ENCODE peak calls at places on chromosomes 16 and 17, in four cellular contexts. L, C, H and X are unnamed samples.

GRCh38 chr16:29748077-29748759 is 2.4 kb upstream of the C16orf54 start:
- DNase-seq in L (no peak), C (no peak), H (no peak), X (no peak)

GRCh38 chr17:6536566-6537065 is 19.7 kb downstream of the PITPNM3 start:
- DNase-seq in L (peak), C (no peak), H (no peak), X (no peak)

GRCh38 chr16:81817789-81818304 is 38.8 kb downstream of the PLCG2 start:
- DNase-seq in L (no peak), C (no peak), H (no peak), X (no peak)

GRCh38 chr16:67673712-67674580 is 7.3 kb downstream of the C16orf86 start:
- DNase-seq in L (peak), C (no peak), H (peak), X (no peak)

GRCh38 chr16:46918905-46919792 is 35.0 kb downstream of the GPT2 start:
- DNase-seq in L (no peak), C (no peak), H (no peak), X (no peak)

GRCh38 chr16:2091722-2092620 is 43.7 kb downstream of the PKD1 start:
- DNase-seq in L (no peak), C (no peak), H (no peak), X (no peak)

GRCh38 chr16:10126686-10127085 is 55.5 kb downstream of the GRIN2A start:
- DNase-seq in L (peak), C (no peak), H (no peak), X (no peak)

GRCh38 chr16:54927125-54928015 is 3.3 kb upstream of the IRX5 start:
- DNase-seq in L (no peak), C (no peak), H (no peak), X (peak)

GRCh38 chr16:58499615-58500328 is at the start of gene NDRG4:
- DNase-seq in L (peak), C (peak), H (no peak), X (peak)

GRCh38 chr17:67511012-67511411 is 133.9 kb downstream of the PITPNC1 start:
- DNase-seq in L (no peak), C (no peak), H (no peak), X (no peak)

GRCh38 chr17:73719588-73720071 is 75.4 kb upstream of the SDK2 start:
- DNase-seq in L (no peak), C (peak), H (no peak), X (no peak)

GRCh38 chr16:6153901-6154300 is 1056.3 kb upstream of the EEF2KMT start:
- DNase-seq in L (no peak), C (no peak), H (no peak), X (no peak)

GRCh38 chr17:50572541-50572940 is 12.0 kb downstream of the CACNA1G start:
- DNase-seq in L (no peak), C (no peak), H (no peak), X (no peak)

GRCh38 chr17:28018439-28019070 is 23.9 kb upstream of the NLK start:
- DNase-seq in L (no peak), C (no peak), H (no peak), X (peak)

GRCh38 chr17:41784207-41784744 is 2.2 kb downstream of the JUP start:
- DNase-seq in L (peak), C (no peak), H (peak), X (peak)

GRCh38 chr17:15996322-15996721 is 3.2 kb downstream of the ZSWIM7 start:
- DNase-seq in L (no peak), C (no peak), H (no peak), X (no peak)

GRCh38 chr16:24499193-24499814 is 40.1 kb upstream of the RBBP6 start:
- DNase-seq in L (no peak), C (peak), H (peak), X (peak)

GRCh38 chr17:32495347-32496253 is 8.8 kb downstream of the CDK5R1 start:
- DNase-seq in L (no peak), C (no peak), H (no peak), X (no peak)

GRCh38 chr16:57802635-57803412 is 533 bp upstream of the KIFC3 start:
- DNase-seq in L (no peak), C (peak), H (no peak), X (peak)

GRCh38 chr16:3542153-3542550 is 35.1 kb downstream of the NLRC3 start:
- DNase-seq in L (no peak), C (no peak), H (no peak), X (no peak)

GRCh38 chr16:49067776-49068175 is 213.9 kb downstream of the CBLN1 start:
- DNase-seq in L (no peak), C (no peak), H (no peak), X (no peak)

GRCh38 chr17:80441133-80441578 is 26.2 kb downstream of the ENDOV start:
- DNase-seq in L (no peak), C (no peak), H (peak), X (peak)

GRCh38 chr17:48382989-48383388 is 47.0 kb downstream of the SKAP1 start:
- DNase-seq in L (no peak), C (no peak), H (no peak), X (no peak)

GRCh38 chr17:44924107-44924544 is 8.8 kb upstream of the GFAP start:
- DNase-seq in L (no peak), C (peak), H (no peak), X (no peak)

GRCh38 chr17:10457952-10458351 is 11.4 kb downstream of the MYH4 start:
- DNase-seq in L (no peak), C (no peak), H (no peak), X (no peak)

GRCh38 chr17:79942591-79943353 is 92.9 kb downstream of the TBC1D16 start:
- DNase-seq in L (peak), C (no peak), H (peak), X (no peak)

GRCh38 chr17:37802712-37803416 is 58.0 kb upstream of the HNF1B start:
- DNase-seq in L (no peak), C (no peak), H (no peak), X (no peak)

GRCh38 chr17:8062807-8063483 is 24.1 kb downstream of the ALOX15B start:
- DNase-seq in L (no peak), C (no peak), H (no peak), X (no peak)

GRCh38 chr17:55420776-55421178 is 858 bp downstream of the MMD start:
- DNase-seq in L (peak), C (peak), H (no peak), X (no peak)

GRCh38 chr17:43998552-43998951 is 5.9 kb upstream of the NAGS start:
- DNase-seq in L (no peak), C (no peak), H (no peak), X (peak)

GRCh38 chr16:19885456-19886060 is 910 bp upstream of the GPRC5B start:
- DNase-seq in L (no peak), C (no peak), H (no peak), X (no peak)

GRCh38 chr17:76540381-76541300 is 797 bp downstream of the PRCD start:
- DNase-seq in L (peak), C (peak), H (no peak), X (peak)

GRCh38 chr16:11056090-11056988 is 112.0 kb downstream of the CLEC16A start:
- DNase-seq in L (no peak), C (no peak), H (no peak), X (peak)

GRCh38 chr16:7113949-7114348 is 218.7 kb upstream of the RBFOX1 start:
- DNase-seq in L (no peak), C (no peak), H (no peak), X (no peak)

GRCh38 chr17:80774643-80775281 is 216.9 kb upstream of the CHMP6 start:
- DNase-seq in L (peak), C (no peak), H (peak), X (no peak)

GRCh38 chr16:89491238-89491869 is 993 bp upstream of the ANKRD11 start:
- DNase-seq in L (no peak), C (no peak), H (no peak), X (no peak)

DNA sequence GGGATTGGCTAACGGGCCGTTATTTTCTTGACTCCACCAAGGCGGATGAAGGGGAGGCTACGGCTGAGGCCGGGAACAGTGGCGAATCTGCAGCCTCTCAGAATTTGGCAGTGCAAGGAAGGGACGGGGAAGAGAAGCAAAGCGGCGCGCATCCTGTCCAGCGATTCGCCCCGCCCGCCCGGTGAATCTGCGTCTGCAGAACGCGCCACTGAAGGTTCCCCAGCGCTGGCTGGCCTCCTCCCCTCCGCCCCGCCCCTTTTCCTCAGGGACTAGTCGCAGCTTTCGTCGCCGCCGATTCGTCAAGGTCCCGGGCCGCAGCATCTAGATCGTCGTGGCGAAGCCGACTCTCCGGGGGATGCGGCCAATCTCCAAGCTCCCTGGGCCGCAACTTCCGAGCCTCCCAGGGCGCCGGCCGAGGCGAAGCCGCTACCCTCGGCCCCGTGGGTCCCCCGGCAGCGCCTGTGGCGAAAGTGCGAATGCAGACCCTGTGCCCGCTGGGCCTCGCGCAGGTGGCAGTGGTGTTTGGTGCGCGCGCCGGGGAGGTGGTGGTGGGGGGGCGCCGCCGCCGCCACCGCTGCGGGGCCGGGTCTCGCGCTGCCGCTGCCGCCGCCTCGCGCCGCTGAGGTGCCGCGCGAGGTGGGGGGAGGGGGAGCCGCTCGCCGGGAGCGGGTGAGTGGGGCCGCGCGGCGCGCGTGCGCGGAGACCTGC is at the start of gene SETD1A:
- DNase-seq in L (peak), C (peak), H (peak), X (peak)
- TF ChIP-seq CTCF in L (peak), C (no peak), H (no peak), X (no peak)

GRCh38 chr17:56985371-56986162 is 7.6 kb downstream of the SCPEP1 start:
- DNase-seq in L (no peak), C (no peak), H (peak), X (no peak)
- H3K4me3 ChIP-seq in L (no peak), C (no peak), H (peak), X (no peak)

GRCh38 chr17:17890773-17891759 is 54.3 kb upstream of the SREBF1 start:
- DNase-seq in L (no peak), C (peak), H (no peak), X (peak)
- TF ChIP-seq CTCF in L (peak), C (peak), H (peak), X (peak)

GRCh38 chr16:17330019-17330570 is 140.7 kb downstream of the XYLT1 start:
- DNase-seq in L (no peak), C (no peak), H (no peak), X (no peak)

GRCh38 chr16:17327671-17328335 is 143.0 kb downstream of the XYLT1 start:
- DNase-seq in L (no peak), C (no peak), H (no peak), X (no peak)

GRCh38 chr16:17331071-17331521 is 139.7 kb downstream of the XYLT1 start:
- DNase-seq in L (peak), C (no peak), H (no peak), X (no peak)

GRCh38 chr16:17329412-17329811 is 141.3 kb downstream of the XYLT1 start:
- DNase-seq in L (no peak), C (no peak), H (no peak), X (no peak)

GRCh38 chr16:17328971-17329370 is 141.8 kb downstream of the XYLT1 start:
- DNase-seq in L (peak), C (no peak), H (no peak), X (no peak)
- H3K4me3 ChIP-seq in L (no peak), C (no peak), H (no peak), X (no peak)

DNA sequence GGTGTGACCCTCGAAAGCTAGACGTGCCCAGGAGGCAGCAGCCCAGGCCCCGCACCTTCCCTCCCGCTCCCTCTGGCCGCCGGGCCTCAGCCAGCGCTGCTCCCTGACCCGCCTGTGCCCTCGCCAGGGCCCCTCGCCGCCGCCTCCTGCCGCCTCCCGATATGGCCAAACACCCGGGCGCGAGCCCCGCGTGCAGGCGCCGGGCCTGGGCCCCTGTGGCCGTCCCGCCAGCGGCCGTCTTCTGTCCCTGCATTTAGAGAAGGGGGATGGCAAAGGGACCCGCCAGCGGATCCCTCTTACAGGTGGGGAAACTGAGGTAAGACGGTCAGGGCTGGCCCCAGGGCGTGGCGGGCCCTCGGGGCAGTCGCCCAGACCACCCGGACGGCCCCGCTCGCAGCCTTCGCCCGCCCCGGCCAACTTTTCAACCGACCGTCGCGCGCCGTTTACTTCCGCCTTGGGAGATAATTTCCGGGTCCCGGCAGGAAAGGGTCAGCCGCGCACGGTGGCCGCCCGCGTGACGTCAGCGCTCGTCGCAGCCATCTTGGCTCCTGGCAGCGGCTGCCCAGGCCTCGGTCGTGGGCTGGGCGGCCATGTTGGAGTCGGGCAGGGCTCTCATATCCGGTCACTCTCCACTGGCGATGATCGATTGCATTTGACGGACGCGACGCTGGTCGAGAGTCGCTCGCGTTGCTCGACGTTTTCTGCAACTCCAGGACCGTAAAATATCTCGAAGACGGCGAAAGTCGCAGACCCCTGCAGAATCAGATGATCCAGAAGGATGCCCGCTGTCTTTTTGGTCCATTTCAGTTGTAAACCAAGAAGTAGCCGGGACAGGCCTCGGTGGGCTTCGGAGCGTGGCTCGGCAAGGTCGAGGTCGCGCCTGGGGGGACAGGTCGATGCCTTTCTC is 7.1 kb upstream of the GNG13 start:
- DNase-seq in L (peak), C (peak), H (peak), X (peak)
- TF ChIP-seq CTCF in L (no peak), C (no peak), H (no peak), X (no peak)

DNA sequence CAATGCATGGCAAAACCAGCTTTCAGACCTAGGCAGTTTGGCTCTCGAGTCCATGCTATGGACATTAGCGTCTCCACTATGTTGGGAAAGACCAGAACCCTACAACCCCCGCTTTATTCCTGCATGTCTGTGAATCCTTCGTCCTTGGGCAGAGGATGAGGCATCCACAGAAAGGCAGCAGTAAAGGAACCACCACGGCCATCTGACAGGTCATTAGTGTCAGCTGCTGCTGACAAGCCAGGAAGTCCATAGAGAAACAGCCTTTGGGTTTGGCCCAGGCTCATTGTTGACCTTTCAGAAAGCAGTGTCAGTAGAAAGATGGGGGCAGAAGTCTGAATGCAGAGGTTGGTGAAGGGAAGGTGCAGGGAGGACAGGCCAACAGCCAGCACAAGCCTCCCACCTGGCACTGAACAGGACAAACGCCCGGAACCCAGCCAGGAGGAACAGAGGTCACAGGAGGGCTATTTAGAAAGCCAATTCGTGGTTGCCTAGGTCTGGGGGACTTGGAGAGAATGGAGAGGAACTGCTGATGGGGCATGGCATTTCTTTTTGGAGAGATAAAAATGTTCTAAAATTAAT is 105.8 kb downstream of the VAT1L start:
- DNase-seq in L (no peak), C (no peak), H (no peak), X (no peak)
- H3K4me3 ChIP-seq in L (no peak), C (no peak), H (no peak), X (no peak)

GRCh38 chr17:78422267-78422605 is 43.8 kb downstream of the PGS1 start:
- DNase-seq in L (no peak), C (no peak), H (no peak), X (no peak)
- TF ChIP-seq CTCF in L (no peak), C (no peak), H (no peak), X (no peak)

GRCh38 chr17:78734841-78735641 is 47.0 kb downstream of the CYTH1 start:
- DNase-seq in L (no peak), C (no peak), H (no peak), X (no peak)

GRCh38 chr17:78736526-78737079 is 45.5 kb downstream of the CYTH1 start:
- DNase-seq in L (peak), C (no peak), H (peak), X (peak)

GRCh38 chr17:78737332-78737731 is 44.7 kb downstream of the CYTH1 start:
- DNase-seq in L (no peak), C (no peak), H (no peak), X (peak)

GRCh38 chr17:78738245-78738644 is 43.8 kb downstream of the CYTH1 start:
- DNase-seq in L (peak), C (no peak), H (no peak), X (no peak)

DNA sequence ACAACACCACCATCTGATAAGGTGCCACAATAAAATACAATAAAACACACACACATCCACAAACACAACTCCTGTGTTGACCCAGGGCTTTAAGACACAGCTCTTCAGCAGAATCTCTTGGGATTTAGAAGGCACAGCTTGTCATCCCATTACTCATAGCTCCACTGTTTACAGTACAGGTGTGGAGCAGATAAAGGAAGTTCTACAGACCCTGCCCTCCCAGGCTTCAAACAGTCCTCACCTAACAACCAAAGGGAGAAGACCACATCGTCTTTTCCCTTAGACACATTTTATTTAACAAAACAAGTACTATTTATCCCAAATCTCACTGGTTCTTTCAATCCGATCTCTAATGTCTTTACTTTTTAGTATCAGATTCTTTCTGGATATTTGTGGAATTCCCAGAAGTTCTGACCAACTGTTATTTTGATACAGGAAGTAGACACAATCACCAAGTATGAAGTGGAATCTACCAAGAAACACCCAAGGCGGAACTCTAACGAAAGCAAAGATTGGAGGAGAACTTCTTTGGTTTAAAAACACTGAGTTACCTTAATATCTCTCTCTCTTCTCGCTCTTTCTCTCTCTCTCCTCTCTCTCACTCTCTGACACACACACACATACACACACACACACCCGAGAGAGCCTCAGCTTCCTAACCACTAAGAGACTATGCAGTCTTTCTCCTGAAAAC is 46.1 kb downstream of the CYTH1 start:
- DNase-seq in L (no peak), C (no peak), H (no peak), X (peak)
- H3K4me3 ChIP-seq in L (peak), C (peak), H (peak), X (peak)

DNA sequence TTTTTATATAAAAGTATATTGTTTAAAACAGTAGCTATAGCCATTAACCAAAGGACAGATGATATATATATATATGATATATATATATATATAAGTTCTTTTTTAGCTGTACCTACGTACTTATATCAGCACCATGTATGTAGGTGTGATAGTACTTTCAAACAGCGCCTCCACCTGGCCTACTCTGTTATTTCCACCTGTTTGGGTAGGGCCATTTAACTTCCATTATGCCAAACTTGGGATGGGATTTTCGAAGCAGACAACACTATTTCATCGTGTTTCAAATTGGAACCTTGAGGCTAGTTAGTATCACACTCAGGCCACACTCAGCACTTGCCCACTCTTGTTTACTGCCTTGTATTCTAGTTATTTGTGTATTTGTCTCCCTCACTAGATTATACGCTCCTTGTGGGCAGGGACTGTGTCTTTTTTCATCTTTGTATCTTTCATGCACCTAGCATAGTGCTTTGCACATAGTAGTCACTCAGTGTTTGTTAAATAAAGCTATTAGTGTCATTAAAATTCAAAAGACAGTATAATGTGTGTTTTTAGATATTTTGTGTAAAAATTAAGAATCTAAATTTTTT is 11.8 kb upstream of the CLTC start:
- DNase-seq in L (no peak), C (no peak), H (no peak), X (peak)
- TF ChIP-seq CTCF in L (no peak), C (no peak), H (no peak), X (peak)